ENCODE peak calls at places on chromosomes 2 and 18, in seven cellular contexts. Z is HepG2, P is IMR-90, O is HCT116, M is K562, B is H1, Y is GM12878. A is an unnamed sample. For H3K4me1, the result is how much of the 10 kb centered on the place peaks cover.

GRCh38 chr2:222320441-222321395 is 21.9 kb upstream of the PAX3 start:
- DNase-seq in Z (no peak), Y (no peak), P (no peak), B (peak), M (no peak), O (no peak), A (peak)

GRCh38 chr18:36572135-36572856 is 256.5 kb downstream of the TPGS2 start:
- DNase-seq in O (peak), P (peak), Z (peak), Y (peak), B (no peak), M (peak), A (peak)

GRCh38 chr2:217331577-217332139 is 471.8 kb upstream of the TNP1 start:
- DNase-seq in M (no peak), P (peak), Z (peak), O (no peak), B (no peak), Y (no peak), A (peak)

GRCh38 chr2:69309336-69310048 is 77.5 kb downstream of the GFPT1 start:
- DNase-seq in M (no peak), B (no peak), O (no peak), Y (no peak), P (peak), Z (no peak), A (peak)

GRCh38 chr2:134154269-134154668 is 99.6 kb upstream of the MGAT5 start:
- DNase-seq in B (no peak), M (peak), O (no peak), P (no peak), Z (no peak), Y (peak), A (peak)

GRCh38 chr2:240889601-240890560 is 6.1 kb downstream of the MAB21L4 start:
- DNase-seq in O (no peak), Y (no peak), P (no peak), Z (no peak), B (no peak), M (no peak), A (no peak)

GRCh38 chr2:241179894-241180293 is 8.6 kb upstream of the ANO7 start:
- DNase-seq in M (no peak), O (no peak), Y (no peak), B (no peak), P (peak), Z (no peak), A (no peak)

GRCh38 chr2:236828820-236829219 is 256.9 kb upstream of the COPS8 start:
- DNase-seq in P (no peak), B (no peak), Y (no peak), Z (peak), O (no peak), M (no peak), A (peak)

GRCh38 chr2:143525536-143525935 is 396.3 kb downstream of the ARHGAP15 start:
- DNase-seq in Z (no peak), O (no peak), B (no peak), Y (no peak), M (no peak), P (no peak), A (no peak)

GRCh38 chr18:77005651-77006195 is 126.9 kb downstream of the MBP start:
- DNase-seq in M (no peak), O (no peak), Z (no peak), P (no peak), Y (no peak), B (no peak), A (no peak)

GRCh38 chr2:194550702-194551101 is 1106.3 kb upstream of the SLC39A10 start:
- DNase-seq in Y (no peak), P (no peak), Z (no peak), B (no peak), M (no peak), O (no peak), A (no peak)

GRCh38 chr18:5467666-5468065 is 76.1 kb downstream of the EPB41L3 start:
- DNase-seq in Y (no peak), O (no peak), M (no peak), B (no peak), Z (no peak), P (no peak), A (no peak)

GRCh38 chr2:233435436-233436190 is 81.3 kb downstream of the DGKD start:
- DNase-seq in Z (no peak), P (no peak), Y (no peak), B (no peak), O (no peak), M (no peak), A (no peak)

GRCh38 chr2:70988726-70989648 is 5.7 kb downstream of the TEX261 start:
- DNase-seq in B (no peak), P (no peak), M (no peak), Z (no peak), Y (no peak), O (no peak), A (no peak)

GRCh38 chr18:77539860-77540259 is 290.2 kb downstream of the GALR1 start:
- DNase-seq in M (no peak), P (no peak), Y (no peak), O (no peak), Z (no peak), B (no peak), A (no peak)

GRCh38 chr2:178075006-178075326 is 2.4 kb upstream of the PDE11A start:
- DNase-seq in Y (no peak), P (no peak), B (no peak), O (no peak), M (no peak), Z (no peak), A (no peak)

GRCh38 chr2:231590614-231591013 is 2.0 kb upstream of the TEX44 start:
- DNase-seq in O (no peak), P (no peak), B (no peak), M (no peak), Y (no peak), Z (no peak), A (no peak)

GRCh38 chr2:201130524-201131186 is 14.7 kb downstream of the CFLAR start:
- DNase-seq in Y (no peak), Z (no peak), O (no peak), B (no peak), M (peak), P (peak), A (peak)

GRCh38 chr2:233428008-233428407 is 73.7 kb downstream of the DGKD start:
- DNase-seq in M (no peak), Y (no peak), O (no peak), B (peak), Z (no peak), P (no peak), A (no peak)

GRCh38 chr2:16727256-16727655 is 61.6 kb upstream of the CYRIA start:
- DNase-seq in P (peak), O (no peak), M (no peak), Y (no peak), B (no peak), Z (no peak), A (peak)

GRCh38 chr2:11568436-11568835 is 34.6 kb downstream of the GREB1 start:
- DNase-seq in M (no peak), B (no peak), P (no peak), O (no peak), Z (no peak), Y (no peak), A (no peak)

GRCh38 chr2:65656152-65656718 is 223.8 kb upstream of the SPRED2 start:
- DNase-seq in O (no peak), Y (no peak), Z (no peak), P (no peak), B (no peak), M (no peak), A (no peak)

GRCh38 chr2:24265212-24265611 is 90.4 kb downstream of the FAM228A start:
- DNase-seq in P (no peak), Z (no peak), O (no peak), Y (no peak), B (no peak), M (no peak), A (no peak)

GRCh38 chr18:59823611-59824195 is 76.1 kb upstream of the PMAIP1 start:
- DNase-seq in O (peak), Y (no peak), B (peak), Z (peak), P (peak), M (peak), A (peak)

GRCh38 chr2:38076710-38077430 is 919 bp upstream of the CYP1B1 start:
- DNase-seq in M (no peak), Y (no peak), O (peak), Z (no peak), P (peak), B (no peak), A (no peak)

GRCh38 chr2:32904711-32905110 is 42.0 kb upstream of the LTBP1 start:
- DNase-seq in Y (no peak), B (no peak), P (no peak), O (no peak), M (no peak), Z (no peak), A (no peak)

GRCh38 chr2:189412330-189412953 is 28.8 kb upstream of the WDR75 start:
- DNase-seq in M (peak), Z (peak), P (peak), B (peak), O (peak), Y (no peak), A (peak)

GRCh38 chr2:197950754-197951153 is 146.4 kb downstream of the PLCL1 start:
- DNase-seq in B (no peak), Z (no peak), O (no peak), Y (no peak), P (no peak), M (no peak), A (no peak)

GRCh38 chr2:68721482-68722071 is 13.0 kb upstream of the ARHGAP25 start:
- DNase-seq in O (peak), Y (no peak), P (no peak), M (no peak), Z (no peak), B (no peak), A (no peak)

GRCh38 chr2:12066986-12067385 is 320.6 kb downstream of the LPIN1 start:
- DNase-seq in B (no peak), M (no peak), O (no peak), Y (no peak), P (no peak), Z (no peak), A (no peak)

GRCh38 chr2:240436626-240437180 is 1.2 kb downstream of the GPC1 start:
- DNase-seq in M (no peak), Z (no peak), Y (no peak), B (peak), P (peak), O (no peak), A (no peak)

GRCh38 chr2:2636813-2637212 is 305.7 kb upstream of the MYT1L start:
- DNase-seq in Y (no peak), P (no peak), B (peak), Z (no peak), M (no peak), O (no peak), A (no peak)

GRCh38 chr18:46641917-46642316 is 15.1 kb downstream of the LOXHD1 start:
- DNase-seq in Z (no peak), Y (no peak), B (no peak), P (no peak), O (no peak), M (no peak), A (no peak)

DNA sequence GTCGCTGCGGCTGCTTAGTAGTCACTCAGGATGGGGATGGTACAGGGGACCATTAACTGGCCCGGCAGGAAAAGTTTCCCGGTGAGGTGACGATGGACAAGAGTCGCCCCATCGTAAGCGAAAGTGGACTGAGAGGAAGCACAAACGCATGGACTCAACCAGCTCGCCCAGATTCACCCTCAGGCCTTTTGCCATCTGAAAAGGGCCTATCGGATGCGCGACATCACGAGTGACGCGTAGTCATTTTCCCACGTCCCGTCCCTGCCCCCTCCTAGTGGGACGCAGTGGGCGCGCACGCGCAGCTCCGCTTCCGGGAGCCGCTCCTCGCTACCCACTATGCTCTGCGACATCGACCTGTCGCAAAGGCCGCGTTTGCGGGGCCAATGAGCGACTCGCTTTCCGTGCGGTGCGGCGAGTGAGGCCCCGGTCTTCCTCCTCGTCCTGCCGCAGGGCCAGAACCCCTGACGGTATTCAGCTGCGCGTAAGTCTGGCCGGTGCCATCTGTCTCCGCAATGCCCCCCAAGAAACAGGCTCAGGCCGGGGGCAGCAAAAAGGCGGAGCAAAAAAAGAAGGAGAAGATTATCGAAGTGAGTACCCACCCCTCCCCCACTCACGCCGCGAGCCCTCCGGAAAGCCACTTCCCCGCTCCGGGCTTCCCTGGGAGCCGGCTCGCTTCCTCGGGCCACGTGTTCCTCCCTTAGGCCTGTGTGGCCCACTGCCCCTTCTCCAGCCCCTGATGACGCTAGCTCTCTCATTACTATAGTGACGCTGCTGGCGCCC is at the start of gene ZC3H15:
- DNase-seq in Z (peak), M (peak), O (peak), P (peak), Y (peak), B (peak), A (peak)
- TF ChIP-seq POLR2A in Z (peak), M (peak), O (peak), P (peak), Y (peak), B (peak), A (peak)

DNA sequence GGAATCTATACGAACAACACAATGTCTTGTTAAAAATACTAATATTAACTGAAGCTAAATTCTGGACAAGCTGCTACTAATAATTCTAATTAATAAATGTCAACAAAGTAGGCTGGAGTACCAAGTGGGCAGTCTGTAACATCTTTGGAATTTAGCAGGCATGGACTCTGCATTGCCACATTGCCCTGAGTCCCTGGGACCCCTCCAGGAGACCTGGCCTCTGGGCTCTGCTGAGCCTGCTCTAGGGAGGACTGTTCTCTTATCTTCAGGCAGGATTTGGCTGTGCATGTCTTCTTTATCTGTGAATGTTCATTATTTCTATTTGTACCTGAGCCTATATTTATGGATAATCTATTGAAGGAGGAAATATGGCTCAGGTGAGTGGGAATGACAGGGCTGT is 28.8 kb upstream of the SETBP1 start:
- DNase-seq in Y (no peak), O (no peak), Z (no peak), P (no peak), B (no peak), M (no peak), A (no peak)
- H3K9ac ChIP-seq in Y (no peak), O (no peak), Z (no peak), P (no peak), B (no peak), M (no peak), A (no peak)

GRCh38 chr18:33578371-33579146 is 540 bp downstream of the ASXL3 start:
- DNase-seq in P (no peak), M (no peak), Y (no peak), Z (peak), B (peak), O (no peak), A (no peak)
- H3K4me1 ChIP-seq in P (under half), M (under half), Y (under half), Z (under half), B (under half), O (under half), A (under half)

DNA sequence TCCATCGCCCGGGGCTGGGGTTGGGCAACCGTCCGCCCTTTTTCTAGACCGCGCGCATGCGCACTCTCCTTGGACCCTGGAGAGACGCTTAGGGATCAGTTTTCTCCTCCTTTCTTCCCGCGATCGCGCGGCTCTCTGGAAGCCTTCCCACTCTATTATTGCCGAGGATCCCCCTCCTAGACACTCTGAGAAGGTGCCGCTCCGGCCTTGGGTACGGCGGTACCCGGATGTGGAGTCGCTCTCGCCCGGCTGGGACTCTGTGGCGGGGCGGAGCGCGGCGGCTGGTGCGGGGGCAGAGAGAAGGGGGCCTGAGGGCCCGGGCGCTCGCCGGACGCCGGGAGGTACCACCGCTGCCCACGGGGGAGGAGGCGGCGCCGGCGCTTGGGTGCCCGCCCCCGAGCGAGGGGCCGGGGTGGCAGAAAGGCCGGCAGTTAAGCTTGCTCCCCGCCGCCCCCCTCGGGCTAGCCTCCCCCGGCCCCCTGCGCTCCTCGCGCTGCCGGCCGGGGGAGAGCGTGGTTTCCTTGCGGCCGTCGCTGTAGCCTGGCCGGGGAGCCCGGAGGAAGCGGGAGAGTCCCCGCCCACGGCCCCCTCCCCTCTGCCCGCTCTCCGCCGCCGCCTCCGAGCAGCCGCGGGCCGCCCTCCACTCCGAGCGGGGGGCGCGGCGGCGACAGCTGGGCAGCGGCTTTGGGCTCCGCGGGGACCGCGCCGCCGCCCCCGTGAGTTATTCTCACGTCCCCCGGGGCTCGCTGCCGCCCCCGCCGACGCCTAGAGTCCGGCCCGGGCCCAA is at the start of gene MIB1:
- DNase-seq in Y (peak), O (peak), Z (no peak), B (peak), M (peak), P (peak), A (no peak)
- TF ChIP-seq POLR2A in Y (peak), O (peak), Z (peak), B (peak), M (peak), P (peak), A (peak)

GRCh38 chr18:61829108-61829507 is 63.7 kb downstream of the RNF152 start:
- DNase-seq in Z (no peak), Y (no peak), M (no peak), P (no peak), O (no peak), B (no peak), A (no peak)
- H3K9ac ChIP-seq in Z (no peak), Y (no peak), M (no peak), P (no peak), O (no peak), B (no peak), A (no peak)

DNA sequence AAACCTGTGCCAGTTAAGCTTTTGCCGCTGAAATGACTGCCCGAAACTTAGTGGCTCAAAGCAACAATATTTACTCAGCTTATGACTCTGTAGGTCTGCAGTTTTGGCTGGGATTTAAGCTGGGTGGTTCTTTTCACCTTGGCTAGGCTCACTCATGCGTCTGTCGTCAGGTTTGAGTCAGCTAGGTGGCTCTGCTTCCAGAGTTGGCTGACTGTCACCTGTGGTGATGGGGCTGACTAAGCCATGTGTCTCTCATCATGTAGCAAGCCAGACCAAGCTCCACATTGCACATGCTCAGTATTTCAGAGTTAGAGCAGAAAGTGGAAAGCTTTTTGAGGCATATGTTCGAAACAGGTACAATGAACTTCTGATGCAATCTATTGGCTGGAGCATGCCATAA is 354.8 kb downstream of the MEIS1 start:
- DNase-seq in Z (no peak), M (no peak), Y (no peak), O (no peak), P (peak), B (no peak), A (no peak)
- H3K4me1 ChIP-seq in Z (under half), M (under half), Y (under half), O (under half), P (under half), B (under half), A (under half)

GRCh38 chr18:74498712-74499629 is 2.8 kb downstream of the CNDP2 start:
- DNase-seq in Y (peak), M (peak), B (no peak), O (no peak), P (no peak), Z (no peak), A (no peak)
- TF ChIP-seq POLR2A in Y (peak), M (no peak), B (no peak), O (no peak), P (no peak), Z (no peak), A (no peak)

GRCh38 chr2:127700527-127701192 is 637 bp upstream of the SFT2D3 start:
- DNase-seq in M (peak), O (peak), P (no peak), Y (peak), B (peak), Z (peak), A (no peak)
- H3K9ac ChIP-seq in M (peak), O (peak), P (peak), Y (peak), B (no peak), Z (peak), A (peak)

A was measured in endothelial cell of umbilical vein.